ENCODE peak calls at places on chromosomes 16 and 17, in nine cellular contexts. G is A549, B is HepG2, Z is testis, J is RWPE1, L is IMR-90, E is neural crest cell, T is cardiac muscle cell, I is GM10248. Y is an unnamed sample.

GRCh38 chr17:5837055-5837491 is 233.1 kb upstream of the WSCD1 start:
- DNase-seq in J (peak), B (peak), E (no peak), Z (no peak), G (peak), L (peak), I (no peak), T (no peak), Y (no peak)

GRCh38 chr17:30290696-30291570 is 811 bp downstream of the BLMH start:
- DNase-seq in B (peak), E (peak), Z (peak), G (peak), L (peak), J (peak), I (peak), T (peak), Y (peak)

GRCh38 chr16:7650446-7650845 is 317.8 kb downstream of the RBFOX1 start:
- DNase-seq in B (no peak), I (no peak), E (no peak), T (no peak), L (no peak), J (no peak), G (no peak), Z (no peak), Y (no peak)

GRCh38 chr16:57071840-57072541 is 20.4 kb upstream of the CPNE2 start:
- DNase-seq in E (no peak), J (peak), G (no peak), Z (no peak), L (peak), I (no peak), T (no peak), B (no peak), Y (no peak)

GRCh38 chr16:54489225-54489781 is 202.7 kb upstream of the IRX3 start:
- DNase-seq in Z (no peak), J (no peak), E (no peak), I (no peak), T (no peak), L (no peak), G (no peak), B (no peak), Y (no peak)

GRCh38 chr16:13307255-13307654 is 405.9 kb downstream of the SHISA9 start:
- DNase-seq in G (no peak), E (no peak), T (no peak), I (no peak), L (no peak), Z (no peak), B (no peak), J (peak), Y (no peak)

GRCh38 chr16:85300451-85300968 is 188.2 kb upstream of the CIBAR2 start:
- DNase-seq in J (no peak), B (no peak), L (no peak), E (no peak), I (no peak), Z (no peak), G (no peak), T (no peak), Y (no peak)

GRCh38 chr16:28068976-28069375 is 5.5 kb upstream of the GSG1L start:
- DNase-seq in T (no peak), I (no peak), G (no peak), B (no peak), J (no peak), E (no peak), Z (no peak), L (no peak), Y (no peak)

GRCh38 chr17:22703204-22703603 is 1010.9 kb downstream of the KCNJ18 start:
- DNase-seq in J (no peak), E (no peak), L (no peak), G (no peak), Z (no peak), B (no peak), T (no peak), I (no peak), Y (no peak)

GRCh38 chr16:73601911-73602310 is 554.0 kb upstream of the ZFHX3 start:
- DNase-seq in E (no peak), L (no peak), Z (no peak), I (no peak), B (no peak), G (no peak), T (no peak), J (no peak), Y (no peak)

GRCh38 chr16:89954462-89954861 is 5.9 kb downstream of the DEF8 start:
- DNase-seq in T (no peak), L (no peak), B (no peak), I (no peak), E (no peak), J (no peak), G (no peak), Z (no peak), Y (no peak)

GRCh38 chr17:36632916-36633846 is 31.8 kb downstream of the MRM1 start:
- DNase-seq in B (no peak), E (no peak), T (no peak), L (no peak), G (no peak), J (no peak), Z (no peak), I (no peak), Y (no peak)

GRCh38 chr17:75526555-75527270 is 1.2 kb downstream of the LLGL2 start:
- DNase-seq in Z (no peak), L (no peak), T (no peak), J (no peak), I (no peak), E (no peak), B (no peak), G (no peak), Y (no peak)

GRCh38 chr16:78240459-78241222 is 141.2 kb downstream of the WWOX start:
- DNase-seq in J (peak), T (no peak), B (peak), Z (no peak), E (no peak), L (no peak), G (peak), I (no peak), Y (no peak)

GRCh38 chr16:50836121-50836541 is 94.2 kb downstream of the CYLD start:
- DNase-seq in T (no peak), L (no peak), Z (no peak), G (no peak), I (no peak), E (no peak), J (no peak), B (no peak), Y (no peak)

GRCh38 chr17:1515640-1516402 is 591 bp downstream of the INPP5K start:
- DNase-seq in L (peak), G (peak), I (peak), J (peak), E (peak), B (peak), Z (peak), T (peak), Y (peak)

GRCh38 chr17:82927661-82928601 is 88.1 kb upstream of the ZNF750 start:
- DNase-seq in E (no peak), T (no peak), B (no peak), Z (no peak), J (no peak), I (no peak), G (no peak), L (no peak), Y (no peak)

GRCh38 chr16:16073884-16074781 is 124.7 kb downstream of the ABCC1 start:
- DNase-seq in T (peak), I (no peak), Z (peak), B (peak), L (peak), E (no peak), G (peak), J (no peak), Y (peak)

GRCh38 chr17:36933174-36934143 is 3.8 kb upstream of the LHX1 start:
- DNase-seq in T (no peak), G (no peak), E (no peak), Z (no peak), L (no peak), I (peak), B (no peak), J (no peak), Y (no peak)

GRCh38 chr17:50825188-50825587 is 10.2 kb upstream of the WFIKKN2 start:
- DNase-seq in T (no peak), G (no peak), E (no peak), I (no peak), B (no peak), Z (no peak), J (no peak), L (no peak), Y (no peak)

GRCh38 chr17:70238228-70238627 is 68.9 kb downstream of the KCNJ2 start:
- DNase-seq in L (no peak), E (no peak), T (no peak), B (no peak), J (no peak), G (no peak), Z (no peak), I (no peak), Y (no peak)

GRCh38 chr16:47408491-47408890 is 52.4 kb downstream of the ITFG1 start:
- DNase-seq in B (no peak), Z (no peak), J (no peak), G (no peak), I (no peak), T (no peak), L (no peak), E (no peak), Y (no peak)
- TF ChIP-seq CTCF in B (no peak), Z (no peak), J (no peak), G (no peak), I (no peak), T (no peak), L (no peak), E (no peak), Y (no peak)

DNA sequence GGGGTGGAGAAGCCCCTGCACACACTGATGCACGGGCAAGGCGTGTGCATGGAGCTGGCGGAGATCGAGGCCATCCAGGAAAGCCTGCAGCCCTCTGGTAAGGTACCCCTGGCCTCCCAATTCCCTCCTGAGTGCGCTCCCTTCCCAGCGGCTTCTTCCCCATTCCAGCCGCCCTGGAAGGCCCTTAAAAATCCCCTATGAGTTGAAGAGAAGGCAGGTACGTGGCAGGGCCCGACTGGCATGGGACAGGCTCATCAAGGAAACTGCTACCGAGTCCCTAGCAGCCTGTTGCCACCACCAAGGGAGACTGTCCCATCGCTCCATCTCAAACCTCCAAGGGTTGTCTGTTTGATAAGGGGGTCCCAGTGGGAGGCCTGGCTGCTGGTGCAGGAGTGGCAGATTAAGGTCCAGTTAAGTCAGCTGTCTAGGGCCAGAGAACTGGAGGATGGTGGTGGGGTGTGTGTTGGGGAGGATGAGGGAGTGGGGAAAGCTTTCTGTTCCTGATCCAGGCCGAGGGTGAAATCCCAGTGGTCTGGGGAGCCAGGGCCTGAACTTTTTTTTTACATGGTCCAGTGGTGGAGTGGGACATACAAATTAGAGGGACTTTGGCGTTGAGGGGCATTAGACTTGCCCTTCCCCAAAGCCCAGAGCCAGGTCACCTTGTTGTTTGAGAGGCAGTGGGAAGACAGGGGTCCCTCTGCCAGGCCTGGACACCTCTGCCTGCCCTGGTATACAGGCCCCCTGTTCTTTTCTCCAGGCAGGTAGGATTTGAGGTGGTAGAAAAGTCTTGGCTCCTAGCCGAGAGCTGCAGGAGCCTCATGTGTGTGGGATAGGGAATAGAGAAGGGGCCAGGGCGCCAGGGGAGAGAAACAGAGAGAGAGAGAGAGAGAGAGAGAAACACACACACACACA is 994 bp downstream of the IGFBP4 start:
- DNase-seq in Z (no peak), G (no peak), B (no peak), E (no peak), I (no peak), L (peak), T (no peak), J (no peak), Y (no peak)
- TF ChIP-seq CTCF in Z (no peak), G (no peak), B (no peak), E (no peak), I (no peak), L (no peak), T (no peak), J (peak), Y (peak)

DNA sequence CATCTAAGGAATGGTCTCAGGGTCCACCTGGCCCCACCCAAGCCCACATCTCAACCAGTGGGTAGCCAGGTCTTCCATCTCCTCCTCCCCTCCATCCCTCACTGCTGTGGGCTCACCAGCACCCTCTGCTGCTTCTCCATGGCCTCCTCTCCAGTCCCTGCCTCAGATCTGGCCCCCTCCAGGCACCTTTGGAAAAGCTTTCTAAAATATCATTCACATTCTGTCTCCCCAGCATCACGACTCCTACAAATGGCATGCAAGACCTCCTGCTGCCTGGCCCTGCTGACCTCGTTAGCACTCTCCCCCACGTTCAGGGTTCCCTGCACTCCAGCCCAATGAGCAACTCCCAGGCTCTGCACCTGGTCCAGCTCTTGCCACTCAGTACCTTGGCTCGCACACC is 13.7 kb downstream of the GLP2R start:
- DNase-seq in G (peak), J (no peak), I (no peak), Z (no peak), E (no peak), B (no peak), T (no peak), L (peak), Y (no peak)
- TF ChIP-seq CTCF in G (peak), J (no peak), I (no peak), Z (no peak), E (no peak), B (peak), T (peak), L (peak), Y (no peak)

GRCh38 chr17:67544364-67544763 is 167.3 kb downstream of the PITPNC1 start:
- DNase-seq in J (no peak), E (no peak), B (no peak), L (no peak), I (no peak), T (no peak), G (no peak), Z (no peak), Y (no peak)

GRCh38 chr17:67549787-67550186 is 167.9 kb upstream of the NOL11 start:
- DNase-seq in G (no peak), E (no peak), Z (no peak), J (no peak), L (no peak), I (no peak), T (no peak), B (no peak), Y (no peak)

GRCh38 chr17:67548693-67549092 is 169.0 kb upstream of the NOL11 start:
- DNase-seq in I (no peak), B (no peak), E (no peak), J (no peak), Z (no peak), L (no peak), T (no peak), G (no peak), Y (no peak)

GRCh38 chr17:67542219-67543114 is 165.4 kb downstream of the PITPNC1 start:
- DNase-seq in Z (no peak), G (no peak), T (no peak), B (no peak), L (no peak), J (no peak), E (no peak), I (no peak), Y (no peak)

DNA sequence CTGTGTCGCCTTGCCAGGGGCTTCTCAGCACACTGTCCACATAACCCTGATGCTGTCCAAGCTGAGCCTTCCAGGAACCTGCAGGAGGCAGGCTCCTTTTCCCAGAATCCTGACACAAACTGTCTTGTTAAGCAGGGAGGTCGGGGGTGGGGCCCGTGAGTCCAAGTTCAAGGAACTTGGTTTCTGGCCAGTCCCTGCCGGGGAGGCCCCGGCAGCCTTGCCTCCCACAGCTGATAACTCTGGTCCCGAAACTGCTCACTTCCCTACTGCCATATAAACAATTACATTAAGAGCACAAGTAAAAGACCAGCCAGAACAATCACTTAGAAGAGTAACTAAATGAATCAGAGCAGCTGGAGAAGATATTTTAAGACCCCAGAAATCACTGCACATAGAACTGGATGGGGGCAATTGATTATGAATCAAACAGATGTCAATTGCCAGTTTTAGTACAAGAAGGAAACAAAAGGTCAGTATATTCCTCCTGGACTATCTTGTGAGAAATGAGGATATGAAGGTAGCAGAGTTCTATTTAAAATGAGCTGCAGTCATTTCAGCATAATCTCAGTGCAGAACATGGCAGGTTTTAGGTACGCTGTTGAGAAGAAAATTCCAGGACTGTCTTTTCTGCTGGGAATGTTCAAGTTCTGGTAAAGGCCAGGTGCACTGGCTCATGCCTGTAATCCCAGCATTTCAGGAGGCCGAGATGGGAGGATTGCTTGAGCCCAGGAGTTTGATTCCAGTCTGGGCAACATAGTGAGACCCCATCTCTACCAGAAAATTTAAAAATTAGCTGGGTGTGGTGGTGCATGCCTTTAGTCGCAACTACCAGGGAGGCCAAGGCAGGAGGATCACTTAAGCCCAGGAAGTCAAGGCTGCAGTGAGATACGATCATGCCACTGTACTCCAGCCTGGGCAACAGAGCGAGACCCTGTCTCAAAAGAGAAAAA is 169.8 kb downstream of the PITPNC1 start:
- DNase-seq in J (no peak), G (no peak), E (no peak), I (peak), L (peak), Z (peak), B (no peak), T (no peak), Y (no peak)
- TF ChIP-seq CTCF in J (no peak), G (no peak), E (no peak), I (no peak), L (peak), Z (peak), B (no peak), T (peak), Y (no peak)

DNA sequence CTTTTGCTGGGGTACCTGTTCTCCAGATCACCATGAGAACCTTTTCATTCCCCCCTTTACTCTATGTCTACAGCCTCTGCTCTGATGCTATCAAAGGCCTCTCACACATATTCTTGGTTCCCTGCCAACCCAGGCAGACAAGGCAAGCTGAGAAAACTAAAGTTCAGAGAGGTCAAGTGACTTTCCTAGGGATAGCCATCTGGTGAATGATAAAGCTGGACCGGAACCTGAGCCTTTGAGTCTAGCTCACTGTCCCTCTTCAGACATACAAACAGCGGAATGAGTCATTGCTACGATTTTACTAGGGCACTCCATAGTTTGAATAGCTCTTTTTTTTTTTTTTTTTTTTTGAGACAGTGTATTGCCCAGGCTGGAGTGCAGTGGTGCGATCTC is 73.3 kb downstream of the XYLT1 start:
- DNase-seq in L (peak), Z (no peak), E (no peak), J (no peak), B (peak), I (no peak), G (peak), T (peak), Y (no peak)
- TF ChIP-seq CTCF in L (no peak), Z (no peak), E (no peak), J (no peak), B (no peak), I (no peak), G (no peak), T (no peak), Y (no peak)

DNA sequence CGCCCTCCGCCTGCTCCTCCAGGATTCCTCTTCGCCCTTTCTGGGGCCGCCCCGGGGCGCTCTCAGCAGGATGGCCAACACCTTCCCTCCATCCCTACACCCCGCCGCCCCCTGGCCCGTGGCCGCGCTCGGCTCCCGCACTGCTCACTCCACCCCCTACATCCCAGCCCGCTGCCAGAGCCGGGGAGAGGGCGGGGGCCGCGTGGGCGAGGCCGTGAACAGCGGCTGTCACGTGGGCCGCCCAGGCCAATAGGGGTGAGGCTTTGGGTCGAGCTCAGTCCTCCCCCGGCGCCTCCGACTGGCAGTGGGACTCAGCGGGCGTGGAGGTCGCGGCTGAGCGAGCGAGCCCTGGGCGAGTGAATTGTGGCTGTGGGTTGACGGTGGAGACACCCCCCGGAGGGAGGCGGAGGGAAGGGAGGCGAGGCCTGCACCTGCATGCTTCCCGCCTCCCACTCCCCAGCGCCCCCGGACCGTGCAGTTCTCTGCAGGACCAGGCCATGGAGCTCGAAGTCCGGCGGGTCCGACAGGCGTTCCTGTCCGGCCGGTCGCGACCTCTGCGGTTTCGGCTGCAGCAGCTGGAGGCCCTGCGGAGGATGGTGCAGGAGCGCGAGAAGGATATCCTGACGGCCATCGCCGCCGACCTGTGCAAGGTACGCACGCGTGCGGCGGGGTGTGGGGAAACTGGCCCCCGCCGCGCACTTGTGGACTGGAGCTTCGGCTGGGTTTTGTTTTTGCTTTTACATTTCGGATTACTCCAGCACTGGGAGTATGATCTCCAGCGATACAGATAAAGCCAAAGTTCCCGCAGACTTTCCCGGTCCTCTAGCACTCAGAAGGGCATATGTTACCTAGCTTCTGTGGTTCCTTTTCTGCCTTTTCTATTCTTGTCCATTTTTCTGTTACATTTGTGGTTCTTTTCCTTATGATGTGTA is at the start of gene ALDH3A2:
- DNase-seq in L (peak), G (peak), J (peak), B (peak), T (peak), Z (peak), E (peak), I (peak), Y (peak)
- TF ChIP-seq CTCF in L (no peak), G (peak), J (no peak), B (peak), T (peak), Z (no peak), E (no peak), I (peak), Y (no peak)

GRCh38 chr17:4511199-4511932 is 12.7 kb downstream of the SPNS2 start:
- DNase-seq in Z (no peak), E (no peak), I (no peak), B (no peak), G (no peak), J (no peak), L (no peak), T (no peak), Y (no peak)
- TF ChIP-seq CTCF in Z (no peak), E (no peak), I (no peak), B (no peak), G (no peak), J (no peak), L (no peak), T (no peak), Y (no peak)

Y was measured in endothelial cell.